ENCODE peak calls at places on chromosomes 11 and 22, in ten cellular contexts. Z, S, H, A, J, D, C, W, X and B are unnamed samples.

GRCh38 chr11:116580828-116581227 is 192.0 kb downstream of the BUD13 start:
- DNase-seq in W (no peak), X (no peak), A (no peak), D (no peak), C (peak; percentile 95), H (no peak), J (no peak), Z (peak; percentile 94), S (no peak), B (no peak)

GRCh38 chr11:95365346-95365745 is 134.3 kb upstream of the SESN3 start:
- DNase-seq in H (no peak), J (no peak), D (no peak), Z (no peak), X (no peak), W (no peak), A (no peak), S (no peak), C (no peak), B (no peak)

GRCh38 chr22:45612451-45612901 is 59.2 kb upstream of the ATXN10 start:
- DNase-seq in W (peak; percentile 80), X (no peak), J (peak; percentile 48), H (no peak), S (no peak), A (no peak), D (peak; percentile 6), C (no peak), Z (no peak), B (no peak)

GRCh38 chr22:36331306-36331911 is 56.4 kb downstream of the MYH9 start:
- DNase-seq in A (no peak), H (peak; percentile 93), C (peak; percentile 91), Z (peak; percentile 92), S (peak; percentile 86), D (peak; percentile 69), X (peak; percentile 79), J (peak; percentile 76), W (peak; percentile 98), B (peak; percentile 56)

GRCh38 chr22:32473388-32473952 is 1.1 kb upstream of the FBXO7 start:
- DNase-seq in H (peak; percentile 81), C (no peak), W (peak; percentile 70), A (peak; percentile 23), D (no peak), J (no peak), X (no peak), S (peak; percentile 56), Z (peak; percentile 57), B (peak; percentile 21)

GRCh38 chr11:12179521-12179920 is 69.1 kb downstream of the MICAL2 start:
- DNase-seq in H (no peak), A (no peak), W (no peak), S (no peak), J (no peak), X (no peak), C (no peak), Z (no peak), D (no peak), B (no peak)

GRCh38 chr22:40179535-40179934 is 1.8 kb downstream of the TNRC6B start:
- DNase-seq in C (no peak), S (no peak), J (no peak), H (no peak), A (no peak), X (no peak), D (no peak), W (no peak), Z (no peak), B (no peak)

GRCh38 chr11:92890836-92891235 is 78.6 kb upstream of the MTNR1B start:
- DNase-seq in H (no peak), S (no peak), C (no peak), A (no peak), D (no peak), J (no peak), X (no peak), W (no peak), Z (no peak), B (no peak)

GRCh38 chr11:37972691-37973090 is 1374.7 kb upstream of the RAG2 start:
- DNase-seq in S (no peak), C (no peak), J (no peak), Z (no peak), A (no peak), D (no peak), X (no peak), W (no peak), H (peak; percentile 58), B (no peak)

GRCh38 chr11:121681536-121681935 is 228.8 kb upstream of the SORL1-AS1 start:
- DNase-seq in X (no peak), Z (no peak), W (peak; percentile 40), D (no peak), C (no peak), A (no peak), S (no peak), J (no peak), H (no peak), B (no peak)

GRCh38 chr11:36361901-36362391 is 65.9 kb downstream of the PRR5L start:
- DNase-seq in A (no peak), S (no peak), D (no peak), C (peak; percentile 52), H (no peak), Z (peak; percentile 80), X (no peak), W (peak; percentile 85), J (no peak), B (no peak)

GRCh38 chr11:60711316-60711715 is 11.9 kb downstream of the MS4A8 start:
- DNase-seq in J (no peak), S (no peak), X (no peak), D (no peak), W (no peak), H (no peak), Z (no peak), C (no peak), A (no peak), B (no peak)

GRCh38 chr11:110960167-110960566 is 247.9 kb upstream of the ARHGAP20 start:
- DNase-seq in S (no peak), H (no peak), X (no peak), D (no peak), C (no peak), J (no peak), A (no peak), Z (no peak), W (no peak), B (no peak)

GRCh38 chr22:22930222-22930497 is 42.5 kb downstream of the IGLL5 start:
- DNase-seq in C (no peak), S (peak; percentile 46), W (no peak), Z (no peak), A (no peak), X (no peak), D (no peak), J (no peak), H (no peak), B (no peak)

GRCh38 chr22:48629631-48630443 is 1197.8 kb downstream of the BRD1 start:
- DNase-seq in D (no peak), X (no peak), W (no peak), Z (no peak), C (no peak), A (no peak), J (no peak), S (no peak), H (no peak), B (no peak)
- H3K9me3 ChIP-seq in D (no peaks in the 10 kb centered on the region), X (no peaks in the 10 kb centered on the region), W (peaks cover 51% of the 10 kb centered on the region), Z (no peaks in the 10 kb centered on the region), C (no peaks in the 10 kb centered on the region), A (no peaks in the 10 kb centered on the region), J (no peaks in the 10 kb centered on the region), S (no peaks in the 10 kb centered on the region), H (peaks cover 8% of the 10 kb centered on the region), B (no peaks in the 10 kb centered on the region)

DNA sequence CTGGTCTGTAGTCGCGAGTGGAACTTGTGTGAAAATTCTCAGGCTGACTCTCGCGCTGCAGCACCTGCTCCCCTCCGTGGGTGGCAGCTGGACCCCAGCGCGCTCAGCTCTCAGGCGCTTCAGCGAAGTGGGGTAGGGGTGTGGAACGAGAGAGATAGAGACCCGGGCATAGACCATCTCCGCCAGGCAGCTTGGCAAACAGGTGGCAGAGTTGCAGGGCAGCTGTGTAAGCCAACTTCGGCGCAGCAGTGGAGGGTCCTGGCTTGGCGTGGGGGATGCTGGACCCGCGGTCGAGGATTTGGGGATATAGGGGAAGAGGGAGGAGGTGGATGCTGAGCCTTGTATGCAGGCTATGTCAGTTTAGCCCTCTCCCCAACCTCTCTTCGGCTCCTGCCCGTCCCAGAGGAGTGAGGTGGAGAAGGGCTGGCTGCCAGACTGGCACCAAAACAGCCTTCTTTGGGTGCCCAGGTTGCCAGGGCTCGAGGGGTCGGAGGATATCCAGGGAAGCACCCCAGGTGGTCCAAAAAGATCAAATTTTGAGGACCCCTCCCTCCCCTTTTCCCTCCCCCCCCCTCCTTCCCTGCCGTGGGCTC is 746 bp upstream of the CALCB start:
- DNase-seq in X (no peak), S (no peak), W (no peak), J (no peak), C (no peak), A (no peak), H (no peak), Z (no peak), D (no peak), B (no peak)
- H3K9me3 ChIP-seq in X (peaks cover 2% of the 10 kb centered on the region), S (no peaks in the 10 kb centered on the region), W (no peaks in the 10 kb centered on the region), J (peaks cover 3% of the 10 kb centered on the region), C (no peaks in the 10 kb centered on the region), A (no peaks in the 10 kb centered on the region), H (no peaks in the 10 kb centered on the region), Z (peaks cover 8% of the 10 kb centered on the region), D (no peaks in the 10 kb centered on the region), B (no peaks in the 10 kb centered on the region)

DNA sequence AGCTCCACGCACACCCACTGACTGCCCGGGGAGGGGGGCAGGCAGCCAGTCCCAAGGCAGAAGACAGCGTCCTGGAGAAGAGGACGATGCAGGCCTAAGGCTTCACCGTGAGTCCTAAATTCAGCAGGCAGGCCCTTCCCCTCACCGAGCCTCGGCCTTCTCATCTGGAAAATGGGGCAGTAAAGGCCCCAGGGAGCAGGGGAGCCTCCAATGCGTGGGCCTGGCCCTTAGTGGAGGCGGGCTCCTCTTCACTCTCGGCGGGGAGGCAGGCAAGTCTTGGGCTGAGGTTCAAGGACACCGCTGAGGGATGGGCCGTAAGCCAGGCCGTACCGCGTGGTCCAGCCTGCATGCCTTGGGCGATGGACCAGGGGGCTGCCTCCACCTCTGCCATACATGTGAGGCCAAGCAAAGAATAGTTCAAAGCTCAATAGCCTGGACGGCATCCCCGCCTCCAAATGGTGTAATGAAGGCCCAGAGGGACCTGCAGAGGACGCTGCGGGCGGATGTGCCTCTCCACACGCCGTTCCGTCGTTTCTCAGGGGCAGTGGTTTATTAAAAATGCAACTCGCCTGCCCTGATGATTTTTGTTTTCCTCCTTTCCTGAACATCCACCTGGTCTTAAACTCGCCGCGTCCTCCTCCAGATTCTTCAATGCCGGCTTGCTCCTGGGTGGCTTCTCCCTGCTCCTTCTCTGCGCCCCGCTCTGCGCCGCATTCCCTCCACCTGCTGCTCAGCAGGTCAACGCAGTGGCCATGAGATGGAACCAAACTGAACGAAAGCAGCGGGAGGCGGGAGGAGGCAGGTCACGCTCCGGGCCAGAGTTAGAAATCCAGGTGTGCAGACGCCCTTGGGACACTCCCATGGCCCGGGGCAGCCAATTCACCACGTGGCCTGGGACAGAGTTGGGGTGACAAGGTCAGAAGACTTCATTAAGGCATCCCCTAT is 627.8 kb downstream of the TBC1D22A start:
- DNase-seq in X (no peak), D (no peak), Z (no peak), J (no peak), H (no peak), A (no peak), W (no peak), S (peak; percentile 45), C (no peak), B (no peak)
- H3K9me3 ChIP-seq in X (no peaks in the 10 kb centered on the region), D (no peaks in the 10 kb centered on the region), Z (peaks cover 37% of the 10 kb centered on the region), J (no peaks in the 10 kb centered on the region), H (no peaks in the 10 kb centered on the region), A (no peaks in the 10 kb centered on the region), W (peaks cover 18% of the 10 kb centered on the region), S (no peaks in the 10 kb centered on the region), C (peaks cover 99% of the 10 kb centered on the region), B (no peaks in the 10 kb centered on the region)

DNA sequence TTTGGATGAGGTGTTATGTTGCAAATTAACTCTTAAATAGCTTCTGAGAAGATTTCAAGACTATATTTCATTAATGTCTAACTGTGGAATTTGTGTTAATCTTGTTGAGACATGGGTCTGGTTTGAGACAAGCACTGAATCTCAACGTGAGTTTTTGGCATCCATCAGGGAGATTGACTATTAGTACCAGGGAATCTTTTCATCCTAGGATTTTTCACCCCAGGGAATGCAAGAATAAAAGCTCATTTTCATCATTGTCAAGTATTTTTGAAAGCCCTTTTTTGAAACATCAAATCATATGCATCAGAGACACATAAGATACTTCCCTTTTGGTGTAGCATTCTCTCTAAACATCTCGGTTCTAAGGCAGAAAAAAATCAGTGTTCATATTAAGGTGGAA is 19.5 kb downstream of the OR5T2 start:
- DNase-seq in X (no peak), Z (no peak), H (no peak), D (no peak), S (no peak), A (no peak), W (no peak), C (no peak), J (no peak), B (no peak)
- H3K9me3 ChIP-seq in X (no peaks in the 10 kb centered on the region), Z (peaks cover 24% of the 10 kb centered on the region), H (no peaks in the 10 kb centered on the region), D (no peaks in the 10 kb centered on the region), S (no peaks in the 10 kb centered on the region), A (no peaks in the 10 kb centered on the region), W (no peaks in the 10 kb centered on the region), C (no peaks in the 10 kb centered on the region), J (no peaks in the 10 kb centered on the region), B (no peaks in the 10 kb centered on the region)